ENCODE peak calls at places on chromosomes 16 and 17, in nine cellular contexts. One of them, this sample, is unnamed.

GRCh38 chr16:12239226-12239625 is 262.7 kb downstream of the SNX29 start:
- DNase-seq in IMR-90: no peak
- DNase-seq in H1: no peak
- DNase-seq in sigmoid colon: no peak
- DNase-seq in suprapubic skin: no peak
- DNase-seq in breast epithelium: no peak
- DNase-seq in transverse colon: no peak
- DNase-seq in prostate gland: no peak
- DNase-seq in uterus: no peak
- DNase-seq in this sample: peak; percentile 59

GRCh38 chr16:53159781-53160436 is 105.1 kb downstream of the CHD9 start:
- DNase-seq in IMR-90: peak; percentile 62
- DNase-seq in H1: peak; percentile 50
- DNase-seq in sigmoid colon: no peak
- DNase-seq in suprapubic skin: no peak
- DNase-seq in breast epithelium: no peak
- DNase-seq in transverse colon: no peak
- DNase-seq in prostate gland: no peak
- DNase-seq in uterus: peak; percentile 28
- DNase-seq in this sample: no peak

GRCh38 chr17:54013117-54013516 is 190.4 kb downstream of the KIF2B start:
- DNase-seq in IMR-90: no peak
- DNase-seq in H1: no peak
- DNase-seq in sigmoid colon: no peak
- DNase-seq in suprapubic skin: no peak
- DNase-seq in breast epithelium: no peak
- DNase-seq in transverse colon: no peak
- DNase-seq in prostate gland: no peak
- DNase-seq in uterus: no peak
- DNase-seq in this sample: no peak

GRCh38 chr17:15946611-15947120 is 1.7 kb downstream of the ADORA2B start:
- DNase-seq in IMR-90: no peak
- DNase-seq in H1: no peak
- DNase-seq in sigmoid colon: peak; percentile 64
- DNase-seq in suprapubic skin: no peak
- DNase-seq in breast epithelium: no peak
- DNase-seq in transverse colon: peak; percentile 47
- DNase-seq in prostate gland: no peak
- DNase-seq in uterus: no peak
- DNase-seq in this sample: no peak

GRCh38 chr16:70696952-70697600 is 11.2 kb upstream of the MTSS2 start:
- DNase-seq in IMR-90: no peak
- DNase-seq in H1: no peak
- DNase-seq in sigmoid colon: no peak
- DNase-seq in suprapubic skin: no peak
- DNase-seq in breast epithelium: peak; percentile 81
- DNase-seq in transverse colon: peak; percentile 30
- DNase-seq in prostate gland: peak; percentile 85
- DNase-seq in uterus: no peak
- DNase-seq in this sample: peak; percentile 63

GRCh38 chr16:2768403-2769089 is 8.5 kb downstream of the ELOB start:
- DNase-seq in IMR-90: no peak
- DNase-seq in H1: no peak
- DNase-seq in sigmoid colon: no peak
- DNase-seq in suprapubic skin: no peak
- DNase-seq in breast epithelium: no peak
- DNase-seq in transverse colon: no peak
- DNase-seq in prostate gland: no peak
- DNase-seq in uterus: no peak
- DNase-seq in this sample: no peak

GRCh38 chr17:60421273-60422161 is 772 bp upstream of the CHCT1 start:
- DNase-seq in IMR-90: peak; percentile 33
- DNase-seq in H1: peak; percentile 90
- DNase-seq in sigmoid colon: peak; percentile 81
- DNase-seq in suprapubic skin: peak; percentile 86
- DNase-seq in breast epithelium: peak; percentile 68
- DNase-seq in transverse colon: peak; percentile 77
- DNase-seq in prostate gland: peak; percentile 24
- DNase-seq in uterus: peak; percentile 45
- DNase-seq in this sample: peak; percentile 64

GRCh38 chr17:28549274-28550132 is 2.9 kb downstream of the UNC119 start:
- DNase-seq in IMR-90: no peak
- DNase-seq in H1: no peak
- DNase-seq in sigmoid colon: no peak
- DNase-seq in suprapubic skin: no peak
- DNase-seq in breast epithelium: no peak
- DNase-seq in transverse colon: no peak
- DNase-seq in prostate gland: no peak
- DNase-seq in uterus: no peak
- DNase-seq in this sample: no peak

GRCh38 chr16:65122974-65123845 is 1.3 kb upstream of the CDH11 start:
- DNase-seq in IMR-90: peak; percentile 63
- DNase-seq in H1: no peak
- DNase-seq in sigmoid colon: peak; percentile 87
- DNase-seq in suprapubic skin: peak; percentile 84
- DNase-seq in breast epithelium: no peak
- DNase-seq in transverse colon: peak; percentile 60
- DNase-seq in prostate gland: peak; percentile 33
- DNase-seq in uterus: peak; percentile 79
- DNase-seq in this sample: no peak

DNA sequence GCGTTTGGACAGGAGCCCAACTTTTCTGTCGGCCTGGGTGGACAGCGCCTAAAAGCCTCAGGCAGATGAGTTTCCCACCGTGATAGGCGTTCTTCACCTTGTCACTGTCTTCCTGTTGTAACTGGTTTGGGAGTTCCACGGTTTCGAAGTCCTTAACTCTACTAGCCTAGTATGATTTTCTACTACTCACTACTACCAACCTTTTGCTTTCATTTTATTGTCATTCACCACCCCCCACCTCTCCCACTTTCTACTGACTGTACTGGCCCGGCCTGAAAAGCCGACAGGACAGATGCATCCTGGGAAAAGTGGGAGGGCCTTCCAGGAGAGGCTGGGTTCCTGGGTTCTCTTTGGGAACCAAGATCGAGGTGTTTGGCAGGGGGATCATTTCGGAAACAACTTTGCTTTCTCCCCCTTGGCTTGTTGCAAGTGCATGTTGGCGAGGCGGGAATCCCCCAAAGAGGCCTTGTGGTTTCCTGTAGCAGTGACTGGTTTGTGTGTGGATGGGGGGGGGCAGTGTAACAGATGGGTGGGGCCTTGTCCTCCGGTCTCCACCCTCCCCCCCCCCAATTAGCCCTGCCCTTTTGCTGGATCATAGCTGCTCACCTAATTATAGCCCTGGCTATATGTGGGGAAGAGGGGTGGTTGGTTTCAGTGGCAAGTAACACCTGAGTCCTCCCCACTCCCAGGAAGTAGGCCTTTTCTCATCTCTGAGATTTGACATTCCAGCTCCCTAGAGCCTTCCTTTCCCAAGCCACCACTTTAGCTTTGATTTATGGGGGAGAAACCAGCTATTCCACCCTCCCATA is 1.4 kb downstream of the EIF5A start:
- DNase-seq in IMR-90: peak; percentile 77
- DNase-seq in H1: peak; percentile 75
- DNase-seq in sigmoid colon: peak; percentile 89
- DNase-seq in suprapubic skin: no peak
- DNase-seq in breast epithelium: peak; percentile 74
- DNase-seq in transverse colon: peak; percentile 89
- DNase-seq in prostate gland: peak; percentile 88
- DNase-seq in uterus: peak; percentile 74
- DNase-seq in this sample: peak; percentile 81
- TF ChIP-seq POLR2A in IMR-90: peak; percentile 87
- TF ChIP-seq POLR2A in H1: peak; percentile 50
- TF ChIP-seq POLR2A in sigmoid colon: peak; percentile 50
- TF ChIP-seq POLR2A in suprapubic skin: peak; percentile 14
- TF ChIP-seq POLR2A in breast epithelium: no peak
- TF ChIP-seq POLR2A in transverse colon: peak; percentile 61
- TF ChIP-seq POLR2A in prostate gland: peak; percentile 70
- TF ChIP-seq POLR2A in uterus: peak; percentile 15
- TF ChIP-seq POLR2A in this sample: no peak

GRCh38 chr16:450800-451512 is 25.5 kb downstream of the RAB11FIP3 start:
- DNase-seq in IMR-90: no peak
- DNase-seq in H1: no peak
- DNase-seq in sigmoid colon: no peak
- DNase-seq in suprapubic skin: no peak
- DNase-seq in breast epithelium: no peak
- DNase-seq in transverse colon: no peak
- DNase-seq in prostate gland: no peak
- DNase-seq in uterus: no peak
- DNase-seq in this sample: peak; percentile 52
- H3K27ac ChIP-seq in IMR-90: no peak overlapping the region
- H3K27ac ChIP-seq in H1: no peak overlapping the region
- H3K27ac ChIP-seq in sigmoid colon: no peak overlapping the region
- H3K27ac ChIP-seq in suprapubic skin: no peak overlapping the region
- H3K27ac ChIP-seq in breast epithelium: peak overlapping the region; percentile 68
- H3K27ac ChIP-seq in transverse colon: no peak overlapping the region
- H3K27ac ChIP-seq in prostate gland: peak overlapping the region; percentile 22
- H3K27ac ChIP-seq in uterus: no peak overlapping the region
- H3K27ac ChIP-seq in this sample: peak overlapping the region; percentile 49

DNA sequence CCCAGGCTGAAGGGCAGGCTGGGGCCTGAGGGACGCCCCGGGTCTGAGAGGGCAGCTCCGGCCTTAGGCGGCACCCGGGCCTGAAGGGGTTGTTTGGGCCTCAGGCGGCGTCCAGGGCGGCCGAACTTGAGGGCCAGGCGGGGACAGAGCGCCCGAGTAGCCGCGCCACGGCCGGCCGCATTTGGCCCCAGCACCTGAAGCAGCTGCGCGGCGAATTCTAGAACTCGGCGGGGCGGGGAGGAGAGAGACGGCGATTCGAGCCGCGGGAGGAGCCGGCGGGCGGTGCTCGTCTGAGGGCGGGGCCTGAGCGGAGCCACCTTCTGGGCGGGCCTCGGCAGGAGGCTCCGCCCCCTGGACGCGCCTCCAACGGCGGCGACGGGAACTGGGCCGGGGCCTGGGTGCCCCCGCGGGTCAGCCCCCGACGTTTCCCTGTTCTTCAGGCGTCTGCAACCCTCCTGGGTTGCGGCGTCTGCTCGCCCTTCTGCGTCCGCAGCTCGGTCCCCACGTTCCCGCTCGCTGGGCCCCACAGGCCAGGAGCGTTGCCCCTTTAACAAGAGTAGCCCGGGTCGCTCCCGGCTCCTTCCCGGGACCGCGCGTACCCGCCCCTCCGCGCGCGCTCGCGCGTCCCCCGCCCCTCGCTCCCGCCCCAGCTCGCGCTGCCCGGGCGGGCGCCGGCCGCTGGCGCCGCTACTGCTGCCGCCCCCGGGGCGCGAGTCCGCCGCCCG is at the start of the genes INCA1 and KIF1C:
- DNase-seq in IMR-90: peak; percentile 82
- DNase-seq in H1: peak; percentile 95
- DNase-seq in sigmoid colon: peak; percentile 97
- DNase-seq in suprapubic skin: peak; percentile 96
- DNase-seq in breast epithelium: peak; percentile 93
- DNase-seq in transverse colon: peak; percentile 96
- DNase-seq in prostate gland: peak; percentile 93
- DNase-seq in uterus: peak; percentile 92
- DNase-seq in this sample: peak; percentile 97
- TF ChIP-seq POLR2A in IMR-90: no peak
- TF ChIP-seq POLR2A in H1: no peak
- TF ChIP-seq POLR2A in sigmoid colon: peak; percentile 73
- TF ChIP-seq POLR2A in suprapubic skin: no peak
- TF ChIP-seq POLR2A in breast epithelium: peak; percentile 71
- TF ChIP-seq POLR2A in transverse colon: peak; percentile 81
- TF ChIP-seq POLR2A in prostate gland: peak; percentile 89
- TF ChIP-seq POLR2A in uterus: peak; percentile 85
- TF ChIP-seq POLR2A in this sample: no peak

GRCh38 chr17:7702776-7703175 is 2.2 kb upstream of the EFNB3 start:
- DNase-seq in IMR-90: no peak
- DNase-seq in H1: no peak
- DNase-seq in sigmoid colon: no peak
- DNase-seq in suprapubic skin: no peak
- DNase-seq in breast epithelium: no peak
- DNase-seq in transverse colon: no peak
- DNase-seq in prostate gland: no peak
- DNase-seq in uterus: no peak
- DNase-seq in this sample: no peak

GRCh38 chr17:7695586-7695985 is 7.3 kb downstream of the WRAP53 start:
- DNase-seq in IMR-90: no peak
- DNase-seq in H1: no peak
- DNase-seq in sigmoid colon: no peak
- DNase-seq in suprapubic skin: no peak
- DNase-seq in breast epithelium: no peak
- DNase-seq in transverse colon: no peak
- DNase-seq in prostate gland: no peak
- DNase-seq in uterus: no peak
- DNase-seq in this sample: no peak

GRCh38 chr17:7701681-7702080 is 3.3 kb upstream of the EFNB3 start:
- DNase-seq in IMR-90: no peak
- DNase-seq in H1: no peak
- DNase-seq in sigmoid colon: no peak
- DNase-seq in suprapubic skin: no peak
- DNase-seq in breast epithelium: no peak
- DNase-seq in transverse colon: no peak
- DNase-seq in prostate gland: no peak
- DNase-seq in uterus: no peak
- DNase-seq in this sample: no peak

GRCh38 chr17:7700510-7700909 is 4.5 kb upstream of the EFNB3 start:
- DNase-seq in IMR-90: no peak
- DNase-seq in H1: no peak
- DNase-seq in sigmoid colon: no peak
- DNase-seq in suprapubic skin: no peak
- DNase-seq in breast epithelium: no peak
- DNase-seq in transverse colon: no peak
- DNase-seq in prostate gland: no peak
- DNase-seq in uterus: no peak
- DNase-seq in this sample: no peak

GRCh38 chr17:7697828-7698588 is 7.0 kb upstream of the EFNB3 start:
- DNase-seq in IMR-90: no peak
- DNase-seq in H1: no peak
- DNase-seq in sigmoid colon: no peak
- DNase-seq in suprapubic skin: no peak
- DNase-seq in breast epithelium: no peak
- DNase-seq in transverse colon: no peak
- DNase-seq in prostate gland: no peak
- DNase-seq in uterus: no peak
- DNase-seq in this sample: no peak
- H3K27ac ChIP-seq in IMR-90: no peak overlapping the region
- H3K27ac ChIP-seq in H1: no peak overlapping the region
- H3K27ac ChIP-seq in sigmoid colon: no peak overlapping the region
- H3K27ac ChIP-seq in suprapubic skin: no peak overlapping the region
- H3K27ac ChIP-seq in breast epithelium: no peak overlapping the region
- H3K27ac ChIP-seq in transverse colon: no peak overlapping the region
- H3K27ac ChIP-seq in prostate gland: no peak overlapping the region
- H3K27ac ChIP-seq in uterus: no peak overlapping the region
- H3K27ac ChIP-seq in this sample: no peak overlapping the region

GRCh38 chr16:89264800-89265550 is 47.5 kb downstream of the ZNF778 start:
- DNase-seq in IMR-90: no peak
- DNase-seq in H1: no peak
- DNase-seq in sigmoid colon: no peak
- DNase-seq in suprapubic skin: no peak
- DNase-seq in breast epithelium: no peak
- DNase-seq in transverse colon: no peak
- DNase-seq in prostate gland: no peak
- DNase-seq in uterus: no peak
- DNase-seq in this sample: no peak
- TF ChIP-seq POLR2A in IMR-90: no peak
- TF ChIP-seq POLR2A in H1: no peak
- TF ChIP-seq POLR2A in sigmoid colon: no peak
- TF ChIP-seq POLR2A in suprapubic skin: no peak
- TF ChIP-seq POLR2A in breast epithelium: no peak
- TF ChIP-seq POLR2A in transverse colon: no peak
- TF ChIP-seq POLR2A in prostate gland: no peak
- TF ChIP-seq POLR2A in uterus: no peak
- TF ChIP-seq POLR2A in this sample: no peak

GRCh38 chr17:72021417-72022041 is 99.3 kb upstream of the SOX9 start:
- DNase-seq in IMR-90: no peak
- DNase-seq in H1: no peak
- DNase-seq in sigmoid colon: no peak
- DNase-seq in suprapubic skin: no peak
- DNase-seq in breast epithelium: no peak
- DNase-seq in transverse colon: no peak
- DNase-seq in prostate gland: no peak
- DNase-seq in uterus: no peak
- DNase-seq in this sample: no peak
- H3K27ac ChIP-seq in IMR-90: no peak overlapping the region
- H3K27ac ChIP-seq in H1: no peak overlapping the region
- H3K27ac ChIP-seq in sigmoid colon: no peak overlapping the region
- H3K27ac ChIP-seq in suprapubic skin: no peak overlapping the region
- H3K27ac ChIP-seq in breast epithelium: no peak overlapping the region
- H3K27ac ChIP-seq in transverse colon: no peak overlapping the region
- H3K27ac ChIP-seq in prostate gland: no peak overlapping the region
- H3K27ac ChIP-seq in uterus: no peak overlapping the region
- H3K27ac ChIP-seq in this sample: no peak overlapping the region